ENCODE peak calls at places on chromosomes 5 and 9, in ten cellular contexts. One of them, this sample, is unnamed.

GRCh38 chr5:132417010-132417439 is 47.5 kb downstream of the SLC22A5 start:
- DNase-seq in body of pancreas: peak; percentile 37
- DNase-seq in Peyer's patch: no peak
- DNase-seq in stomach: no peak
- DNase-seq in A549: no peak
- DNase-seq in adrenal gland: no peak
- DNase-seq in ovary: no peak
- DNase-seq in esophagus squamous epithelium: no peak
- DNase-seq in heart left ventricle: peak; percentile 49
- DNase-seq in tibial nerve: no peak
- DNase-seq in this sample: no peak

GRCh38 chr5:120386981-120387380 is 77.1 kb upstream of the PRR16 start:
- DNase-seq in body of pancreas: no peak
- DNase-seq in Peyer's patch: no peak
- DNase-seq in stomach: no peak
- DNase-seq in A549: no peak
- DNase-seq in adrenal gland: no peak
- DNase-seq in ovary: no peak
- DNase-seq in esophagus squamous epithelium: no peak
- DNase-seq in heart left ventricle: no peak
- DNase-seq in tibial nerve: no peak
- DNase-seq in this sample: no peak

GRCh38 chr9:78115073-78115472 is 83.5 kb upstream of the GNAQ start:
- DNase-seq in body of pancreas: no peak
- DNase-seq in Peyer's patch: no peak
- DNase-seq in stomach: no peak
- DNase-seq in A549: peak; percentile 7
- DNase-seq in adrenal gland: no peak
- DNase-seq in ovary: no peak
- DNase-seq in esophagus squamous epithelium: no peak
- DNase-seq in heart left ventricle: no peak
- DNase-seq in tibial nerve: no peak
- DNase-seq in this sample: peak; percentile 35

GRCh38 chr5:31993182-31993961 is 180.7 kb downstream of the GOLPH3 start:
- DNase-seq in body of pancreas: no peak
- DNase-seq in Peyer's patch: no peak
- DNase-seq in stomach: no peak
- DNase-seq in A549: no peak
- DNase-seq in adrenal gland: no peak
- DNase-seq in ovary: no peak
- DNase-seq in esophagus squamous epithelium: no peak
- DNase-seq in heart left ventricle: no peak
- DNase-seq in tibial nerve: no peak
- DNase-seq in this sample: no peak

GRCh38 chr5:40834849-40835787 is at the start of gene RPL37:
- DNase-seq in body of pancreas: peak; percentile 97
- DNase-seq in Peyer's patch: peak; percentile 92
- DNase-seq in stomach: peak; percentile 97
- DNase-seq in A549: peak; percentile 98
- DNase-seq in adrenal gland: peak; percentile 93
- DNase-seq in ovary: peak; percentile 95
- DNase-seq in esophagus squamous epithelium: peak; percentile 87
- DNase-seq in heart left ventricle: peak; percentile 97
- DNase-seq in tibial nerve: peak; percentile 88
- DNase-seq in this sample: peak; percentile 99

GRCh38 chr5:3118321-3118720 is 366.8 kb upstream of the IRX2 start:
- DNase-seq in body of pancreas: no peak
- DNase-seq in Peyer's patch: no peak
- DNase-seq in stomach: no peak
- DNase-seq in A549: no peak
- DNase-seq in adrenal gland: no peak
- DNase-seq in ovary: no peak
- DNase-seq in esophagus squamous epithelium: no peak
- DNase-seq in heart left ventricle: no peak
- DNase-seq in tibial nerve: no peak
- DNase-seq in this sample: no peak

GRCh38 chr5:172399336-172399735 is 55.0 kb downstream of the SH3PXD2B start:
- DNase-seq in body of pancreas: no peak
- DNase-seq in Peyer's patch: no peak
- DNase-seq in stomach: no peak
- DNase-seq in A549: no peak
- DNase-seq in adrenal gland: no peak
- DNase-seq in ovary: no peak
- DNase-seq in esophagus squamous epithelium: no peak
- DNase-seq in heart left ventricle: no peak
- DNase-seq in tibial nerve: no peak
- DNase-seq in this sample: no peak

GRCh38 chr9:68851657-68852056 is 146.6 kb downstream of the PIP5K1B start:
- DNase-seq in body of pancreas: no peak
- DNase-seq in Peyer's patch: no peak
- DNase-seq in stomach: no peak
- DNase-seq in A549: no peak
- DNase-seq in adrenal gland: peak; percentile 30
- DNase-seq in ovary: no peak
- DNase-seq in esophagus squamous epithelium: no peak
- DNase-seq in heart left ventricle: no peak
- DNase-seq in tibial nerve: no peak
- DNase-seq in this sample: no peak

GRCh38 chr9:131537946-131538345 is 6.9 kb upstream of the UCK1 start:
- DNase-seq in body of pancreas: no peak
- DNase-seq in Peyer's patch: no peak
- DNase-seq in stomach: no peak
- DNase-seq in A549: no peak
- DNase-seq in adrenal gland: no peak
- DNase-seq in ovary: no peak
- DNase-seq in esophagus squamous epithelium: no peak
- DNase-seq in heart left ventricle: no peak
- DNase-seq in tibial nerve: no peak
- DNase-seq in this sample: no peak

GRCh38 chr9:133738039-133738805 is at the start of gene SARDH:
- DNase-seq in body of pancreas: peak; percentile 79
- DNase-seq in Peyer's patch: peak; percentile 41
- DNase-seq in stomach: peak; percentile 47
- DNase-seq in A549: no peak
- DNase-seq in adrenal gland: peak; percentile 18
- DNase-seq in ovary: peak; percentile 59
- DNase-seq in esophagus squamous epithelium: no peak
- DNase-seq in heart left ventricle: peak; percentile 52
- DNase-seq in tibial nerve: peak; percentile 49
- DNase-seq in this sample: no peak

GRCh38 chr5:172444110-172444510 is 10.2 kb downstream of the SH3PXD2B start:
- DNase-seq in body of pancreas: no peak
- DNase-seq in Peyer's patch: no peak
- DNase-seq in stomach: no peak
- DNase-seq in A549: no peak
- DNase-seq in adrenal gland: no peak
- DNase-seq in ovary: no peak
- DNase-seq in esophagus squamous epithelium: no peak
- DNase-seq in heart left ventricle: no peak
- DNase-seq in tibial nerve: no peak
- DNase-seq in this sample: no peak

GRCh38 chr9:130043654-130044623 is 950 bp upstream of the FNBP1 start:
- DNase-seq in body of pancreas: peak; percentile 13
- DNase-seq in Peyer's patch: no peak
- DNase-seq in stomach: peak; percentile 30
- DNase-seq in A549: no peak
- DNase-seq in adrenal gland: peak; percentile 45
- DNase-seq in ovary: peak; percentile 69
- DNase-seq in esophagus squamous epithelium: no peak
- DNase-seq in heart left ventricle: peak; percentile 47
- DNase-seq in tibial nerve: peak; percentile 71
- DNase-seq in this sample: peak; percentile 55

GRCh38 chr5:92552206-92553160 is 1028.5 kb downstream of the NR2F1-AS1 start:
- DNase-seq in body of pancreas: no peak
- DNase-seq in Peyer's patch: no peak
- DNase-seq in stomach: no peak
- DNase-seq in A549: peak; percentile 93
- DNase-seq in adrenal gland: no peak
- DNase-seq in ovary: no peak
- DNase-seq in esophagus squamous epithelium: no peak
- DNase-seq in heart left ventricle: no peak
- DNase-seq in tibial nerve: no peak
- DNase-seq in this sample: no peak

GRCh38 chr5:135648109-135648508 is 69.3 kb upstream of the CXCL14 start:
- DNase-seq in body of pancreas: no peak
- DNase-seq in Peyer's patch: no peak
- DNase-seq in stomach: no peak
- DNase-seq in A549: no peak
- DNase-seq in adrenal gland: no peak
- DNase-seq in ovary: no peak
- DNase-seq in esophagus squamous epithelium: no peak
- DNase-seq in heart left ventricle: no peak
- DNase-seq in tibial nerve: no peak
- DNase-seq in this sample: no peak

GRCh38 chr5:177116631-177117373 is 16.8 kb upstream of the NSD1 start:
- DNase-seq in body of pancreas: peak; percentile 89
- DNase-seq in Peyer's patch: peak; percentile 78
- DNase-seq in stomach: peak; percentile 89
- DNase-seq in A549: no peak
- DNase-seq in adrenal gland: peak; percentile 88
- DNase-seq in ovary: peak; percentile 91
- DNase-seq in esophagus squamous epithelium: no peak
- DNase-seq in heart left ventricle: peak; percentile 89
- DNase-seq in tibial nerve: peak; percentile 82
- DNase-seq in this sample: peak; percentile 83

GRCh38 chr5:112902561-112902960 is 19.5 kb downstream of the REEP5 start:
- DNase-seq in body of pancreas: no peak
- DNase-seq in Peyer's patch: no peak
- DNase-seq in stomach: no peak
- DNase-seq in A549: no peak
- DNase-seq in adrenal gland: no peak
- DNase-seq in ovary: no peak
- DNase-seq in esophagus squamous epithelium: no peak
- DNase-seq in heart left ventricle: no peak
- DNase-seq in tibial nerve: no peak
- DNase-seq in this sample: no peak

DNA sequence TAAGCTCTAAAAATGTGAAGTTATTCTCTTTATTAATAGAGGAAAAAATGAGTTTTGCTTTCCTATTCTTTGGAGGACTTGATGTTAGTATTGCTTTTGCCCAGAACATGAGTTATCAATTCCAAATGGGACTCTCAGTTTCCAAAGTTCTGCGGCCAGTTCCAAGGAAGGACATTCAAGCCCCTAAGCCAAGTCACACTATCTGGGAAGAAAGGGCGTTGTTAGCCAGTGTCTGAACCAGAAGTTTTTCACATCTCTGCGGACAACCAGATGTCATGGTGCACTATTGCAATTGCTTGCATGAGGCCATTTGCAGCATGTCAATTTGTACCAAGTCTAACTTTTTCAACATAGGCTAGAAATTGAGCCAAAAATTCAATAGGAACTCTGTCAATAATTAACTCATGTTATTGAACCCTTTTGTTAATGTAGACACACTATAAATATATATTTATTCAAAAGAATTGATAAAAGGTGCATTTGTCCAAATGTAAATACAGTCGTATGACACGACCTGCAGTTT is 183.3 kb upstream of the PIK3R1 start:
- DNase-seq in body of pancreas: no peak
- DNase-seq in Peyer's patch: no peak
- DNase-seq in stomach: no peak
- DNase-seq in A549: no peak
- DNase-seq in adrenal gland: no peak
- DNase-seq in ovary: no peak
- DNase-seq in esophagus squamous epithelium: no peak
- DNase-seq in heart left ventricle: no peak
- DNase-seq in tibial nerve: no peak
- DNase-seq in this sample: no peak
- TF ChIP-seq POLR2A in body of pancreas: no peak
- TF ChIP-seq POLR2A in Peyer's patch: no peak
- TF ChIP-seq POLR2A in stomach: no peak
- TF ChIP-seq POLR2A in A549: no peak
- TF ChIP-seq POLR2A in adrenal gland: no peak
- TF ChIP-seq POLR2A in ovary: no peak
- TF ChIP-seq POLR2A in esophagus squamous epithelium: no peak
- TF ChIP-seq POLR2A in heart left ventricle: no peak
- TF ChIP-seq POLR2A in tibial nerve: no peak
- TF ChIP-seq POLR2A in this sample: no peak

GRCh38 chr5:90558344-90559192 is at the start of gene ADGRV1:
- DNase-seq in body of pancreas: peak; percentile 95
- DNase-seq in Peyer's patch: no peak
- DNase-seq in stomach: peak; percentile 77
- DNase-seq in A549: peak; percentile 54
- DNase-seq in adrenal gland: peak; percentile 54
- DNase-seq in ovary: peak; percentile 23
- DNase-seq in esophagus squamous epithelium: no peak
- DNase-seq in heart left ventricle: no peak
- DNase-seq in tibial nerve: peak; percentile 8
- DNase-seq in this sample: peak; percentile 30
- TF ChIP-seq POLR2A in body of pancreas: peak; percentile 83
- TF ChIP-seq POLR2A in Peyer's patch: no peak
- TF ChIP-seq POLR2A in stomach: no peak
- TF ChIP-seq POLR2A in A549: no peak
- TF ChIP-seq POLR2A in adrenal gland: no peak
- TF ChIP-seq POLR2A in ovary: no peak
- TF ChIP-seq POLR2A in esophagus squamous epithelium: no peak
- TF ChIP-seq POLR2A in heart left ventricle: no peak
- TF ChIP-seq POLR2A in tibial nerve: no peak
- TF ChIP-seq POLR2A in this sample: no peak

DNA sequence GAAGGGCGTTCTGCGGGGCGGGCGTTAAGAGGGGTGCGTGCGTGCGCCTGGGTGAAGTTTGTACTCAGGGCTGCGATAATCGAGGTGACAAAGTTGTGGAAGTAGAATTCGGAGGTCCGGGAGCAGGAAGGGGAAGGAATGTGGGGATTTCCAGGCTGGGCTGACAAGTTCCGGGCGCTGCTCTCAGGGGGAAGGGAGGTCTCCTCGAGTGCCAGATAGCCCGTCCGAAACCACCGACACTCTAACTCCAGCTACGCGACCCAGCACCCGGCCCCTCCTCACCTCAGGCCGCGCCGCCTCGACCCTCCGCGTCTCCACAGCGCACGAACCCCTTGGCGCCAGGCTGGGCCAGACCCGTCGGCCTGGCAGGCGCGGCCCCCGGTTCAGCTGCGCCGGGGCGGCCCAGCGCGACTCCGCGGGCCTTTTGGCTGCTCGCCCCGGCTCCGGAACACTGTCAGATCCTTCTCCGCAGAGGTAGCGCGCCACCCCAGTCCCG is at the start of gene IL6ST:
- DNase-seq in body of pancreas: peak; percentile 81
- DNase-seq in Peyer's patch: peak; percentile 39
- DNase-seq in stomach: peak; percentile 71
- DNase-seq in A549: peak; percentile 80
- DNase-seq in adrenal gland: no peak
- DNase-seq in ovary: no peak
- DNase-seq in esophagus squamous epithelium: no peak
- DNase-seq in heart left ventricle: no peak
- DNase-seq in tibial nerve: peak; percentile 44
- DNase-seq in this sample: peak; percentile 71
- TF ChIP-seq POLR2A in body of pancreas: peak; percentile 98
- TF ChIP-seq POLR2A in Peyer's patch: peak; percentile 93
- TF ChIP-seq POLR2A in stomach: no peak
- TF ChIP-seq POLR2A in A549: peak; percentile 46
- TF ChIP-seq POLR2A in adrenal gland: peak; percentile 97
- TF ChIP-seq POLR2A in ovary: no peak
- TF ChIP-seq POLR2A in esophagus squamous epithelium: peak; percentile 97
- TF ChIP-seq POLR2A in heart left ventricle: peak; percentile 93
- TF ChIP-seq POLR2A in tibial nerve: peak; percentile 98
- TF ChIP-seq POLR2A in this sample: no peak

DNA sequence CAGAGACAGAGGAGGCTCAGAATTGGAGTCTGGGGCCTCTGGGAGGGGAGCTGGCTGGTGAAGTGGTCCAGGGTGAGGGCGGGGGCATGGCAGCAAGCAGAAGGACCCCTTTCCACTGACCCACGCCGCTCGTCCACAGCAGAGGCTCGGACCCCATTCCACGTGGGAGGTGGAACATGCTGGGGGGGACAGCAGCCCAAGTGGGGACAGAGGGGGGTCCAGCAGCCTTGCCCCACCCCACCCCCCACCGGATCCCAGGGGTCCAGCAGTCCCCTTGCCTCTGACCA is 25.4 kb upstream of the NKD2 start:
- DNase-seq in body of pancreas: no peak
- DNase-seq in Peyer's patch: no peak
- DNase-seq in stomach: no peak
- DNase-seq in A549: no peak
- DNase-seq in adrenal gland: no peak
- DNase-seq in ovary: no peak
- DNase-seq in esophagus squamous epithelium: no peak
- DNase-seq in heart left ventricle: no peak
- DNase-seq in tibial nerve: no peak
- DNase-seq in this sample: no peak
- TF ChIP-seq POLR2A in body of pancreas: no peak
- TF ChIP-seq POLR2A in Peyer's patch: no peak
- TF ChIP-seq POLR2A in stomach: no peak
- TF ChIP-seq POLR2A in A549: no peak
- TF ChIP-seq POLR2A in adrenal gland: no peak
- TF ChIP-seq POLR2A in ovary: no peak
- TF ChIP-seq POLR2A in esophagus squamous epithelium: no peak
- TF ChIP-seq POLR2A in heart left ventricle: no peak
- TF ChIP-seq POLR2A in tibial nerve: no peak
- TF ChIP-seq POLR2A in this sample: no peak